ENCODE peak calls at places on chromosomes 16 and 17, in eight cellular contexts. L is A549; K is naive thymus-derived CD4-positive, alpha-beta T cell; F is effector memory CD4-positive, alpha-beta T cell; R is OCI-LY7; S is GM23248; M is Peyer's patch; H is AG10803. Z is an unnamed sample.

GRCh38 chr17:49576121-49576905 is 642 bp downstream of the NXPH3 start:
- DNase-seq in M (no peak), R (no peak), S (peak; percentile 78), F (no peak), H (peak; percentile 40), L (no peak), K (no peak), Z (peak; percentile 49)

GRCh38 chr16:83742076-83742475 is 65.7 kb upstream of the HSBP1 start:
- DNase-seq in K (no peak), F (no peak), M (no peak), S (no peak), R (no peak), L (no peak), H (no peak), Z (no peak)

GRCh38 chr17:77958716-77959215 is 263 bp downstream of the TNRC6C start:
- DNase-seq in S (no peak), R (peak; percentile 42), K (no peak), F (no peak), L (peak; percentile 33), M (no peak), H (peak; percentile 4), Z (no peak)

GRCh38 chr16:15798671-15799070 is 58.2 kb downstream of the MYH11 start:
- DNase-seq in R (no peak), L (no peak), S (no peak), F (no peak), M (no peak), H (no peak), K (no peak), Z (no peak)

GRCh38 chr16:85601730-85602401 is 11.3 kb upstream of the GSE1 start:
- DNase-seq in L (no peak), R (no peak), S (peak; percentile 54), F (no peak), K (no peak), M (no peak), H (no peak), Z (no peak)

GRCh38 chr16:5905935-5906334 is 808.3 kb upstream of the EEF2KMT start:
- DNase-seq in L (no peak), F (no peak), K (no peak), R (no peak), M (no peak), H (no peak), S (no peak), Z (no peak)

GRCh38 chr16:1543085-1543896 is 9.8 kb downstream of the TMEM204 start:
- DNase-seq in F (peak; percentile 17), R (peak; percentile 4), H (peak; percentile 61), S (peak; percentile 88), K (peak; percentile 59), M (peak; percentile 76), L (peak; percentile 51), Z (no peak)

GRCh38 chr17:64531955-64532371 is 25.2 kb downstream of the CEP95 start:
- DNase-seq in H (peak; percentile 92), R (no peak), M (no peak), K (no peak), L (no peak), S (peak; percentile 56), F (no peak), Z (no peak)

GRCh38 chr16:57045694-57046381 is 46.5 kb upstream of the CPNE2 start:
- DNase-seq in S (peak; percentile 75), M (peak; percentile 86), R (peak; percentile 92), L (peak; percentile 56), K (no peak), H (peak; percentile 62), F (no peak), Z (no peak)

GRCh38 chr17:2084129-2084765 is 29.3 kb downstream of the HIC1 start:
- DNase-seq in H (peak; percentile 81), M (no peak), S (peak; percentile 92), L (no peak), F (no peak), R (no peak), K (no peak), Z (no peak)

GRCh38 chr17:50856431-50856830 is 9.7 kb downstream of the TOB1 start:
- DNase-seq in S (no peak), R (no peak), F (no peak), K (no peak), H (no peak), L (no peak), M (no peak), Z (no peak)

GRCh38 chr17:30345527-30346075 is 11.7 kb upstream of the TMIGD1 start:
- DNase-seq in F (no peak), S (no peak), R (no peak), H (no peak), K (no peak), M (no peak), L (no peak), Z (no peak)

GRCh38 chr17:18093616-18094408 is 6.1 kb downstream of the DRG2 start:
- DNase-seq in M (no peak), K (peak; percentile 20), H (peak; percentile 63), S (peak; percentile 89), L (peak; percentile 63), R (peak; percentile 22), F (no peak), Z (no peak)

GRCh38 chr17:57944796-57945362 is 10.3 kb downstream of the CUEDC1 start:
- DNase-seq in M (no peak), S (no peak), L (no peak), F (no peak), H (peak; percentile 45), K (no peak), R (no peak), Z (no peak)

GRCh38 chr16:80347900-80348299 is 192.9 kb upstream of the DYNLRB2 start:
- DNase-seq in R (no peak), K (no peak), F (no peak), M (no peak), H (peak; percentile 23), S (no peak), L (no peak), Z (no peak)

GRCh38 chr16:28131210-28131609 is 67.7 kb upstream of the GSG1L start:
- DNase-seq in R (no peak), S (peak; percentile 36), M (no peak), F (no peak), L (no peak), K (no peak), H (peak; percentile 53), Z (no peak)

GRCh38 chr16:25493136-25493811 is 198.5 kb upstream of the HS3ST4 start:
- DNase-seq in H (no peak), M (no peak), R (no peak), S (no peak), F (no peak), K (no peak), L (no peak), Z (no peak)

GRCh38 chr17:3977387-3977786 is 13.2 kb upstream of the ATP2A3 start:
- DNase-seq in L (no peak), R (no peak), F (no peak), H (no peak), S (no peak), K (no peak), M (no peak), Z (no peak)

GRCh38 chr17:83196088-83196765 is 116.8 kb downstream of the METRNL start:
- DNase-seq in M (peak; percentile 12), H (peak; percentile 88), F (no peak), S (peak; percentile 90), R (no peak), L (no peak), K (no peak), Z (no peak)

GRCh38 chr16:379183-379960 is 2.4 kb downstream of the PGAP6 start:
- DNase-seq in S (no peak), R (no peak), H (no peak), F (no peak), L (no peak), M (no peak), K (no peak), Z (no peak)

GRCh38 chr16:378821-379182 is 3.0 kb downstream of the PGAP6 start:
- DNase-seq in H (no peak), R (no peak), F (no peak), L (no peak), S (no peak), K (no peak), M (no peak), Z (no peak)

GRCh38 chr16:380837-381787 is 666 bp downstream of the PGAP6 start:
- DNase-seq in H (no peak), M (no peak), R (no peak), S (peak; percentile 47), F (no peak), K (peak; percentile 39), L (no peak), Z (no peak)

GRCh38 chr16:381788-382717 is at the start of gene PGAP6:
- DNase-seq in K (peak; percentile 36), R (peak; percentile 83), L (no peak), M (peak; percentile 72), F (peak; percentile 58), S (peak; percentile 84), H (peak; percentile 53), Z (no peak)

DNA sequence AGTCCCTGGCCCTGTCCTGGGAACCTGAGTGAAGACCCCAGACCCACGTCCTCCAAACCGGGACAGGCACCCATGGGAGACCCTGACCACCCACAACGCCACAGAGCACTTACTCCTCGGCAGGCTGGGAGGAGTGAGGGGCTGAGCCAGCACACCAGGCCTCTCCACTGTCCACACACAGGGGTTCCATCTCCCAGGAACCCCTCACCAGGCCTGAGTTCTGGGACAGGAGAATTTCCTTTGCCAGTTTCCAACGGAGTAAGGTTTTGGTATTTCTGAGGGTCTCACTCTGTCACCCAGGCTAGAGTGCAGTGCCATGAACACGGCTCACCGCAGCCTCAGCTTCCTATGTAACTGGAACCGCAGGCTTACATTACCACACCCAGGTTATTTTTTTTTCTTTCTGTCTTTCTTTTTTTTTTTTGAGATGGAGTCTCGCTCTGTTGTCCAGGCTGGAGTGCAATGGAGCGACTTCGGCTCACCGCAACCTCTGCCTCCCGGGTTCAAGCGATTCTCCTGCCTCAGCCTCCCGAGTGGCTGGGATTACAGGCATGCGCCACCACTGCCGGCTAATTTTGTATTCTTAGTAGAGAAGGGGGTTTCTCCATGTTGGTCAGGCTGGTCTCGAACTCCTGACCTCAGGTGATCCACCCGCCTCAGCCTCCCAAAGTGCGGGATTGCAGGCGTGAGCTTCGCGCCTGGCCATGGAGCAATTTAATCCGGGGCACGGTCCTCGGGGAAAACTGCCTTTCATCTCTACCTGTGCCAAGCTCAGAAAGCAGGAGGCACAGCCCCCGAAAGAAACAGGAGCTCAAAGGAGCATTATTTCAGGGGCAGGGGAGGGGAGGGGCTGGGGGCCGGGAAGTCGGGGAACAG is 1.6 kb downstream of the PGAP6 start:
- DNase-seq in R (no peak), L (no peak), M (no peak), K (no peak), H (no peak), F (no peak), S (no peak), Z (no peak)
- H3K4me3 ChIP-seq in R (peak overlapping the region; percentile 74), L (peak overlapping the region; percentile 98), M (peak overlapping the region; percentile 81), K (peak overlapping the region; percentile 61), H (peak overlapping the region; percentile 72), F (peak overlapping the region; percentile 78), S (peak overlapping the region; percentile 76), Z (peak overlapping the region; percentile 76)

GRCh38 chr16:58264007-58264406 is 30.8 kb downstream of the PRSS54 start:
- DNase-seq in K (no peak), R (no peak), F (no peak), L (no peak), S (no peak), H (no peak), M (no peak), Z (no peak)
- H3K4me3 ChIP-seq in K (no peak overlapping the region), R (no peak overlapping the region), F (no peak overlapping the region), L (no peak overlapping the region), S (no peak overlapping the region), H (no peak overlapping the region), M (no peak overlapping the region), Z (no peak overlapping the region)

GRCh38 chr16:75081179-75081859 is 35.3 kb downstream of the LDHD start:
- DNase-seq in S (no peak), R (peak; percentile 71), K (no peak), L (no peak), F (no peak), H (no peak), M (no peak), Z (no peak)
- H3K4me3 ChIP-seq in S (no peak overlapping the region), R (no peak overlapping the region), K (no peak overlapping the region), L (no peak overlapping the region), F (no peak overlapping the region), H (no peak overlapping the region), M (no peak overlapping the region), Z (no peak overlapping the region)

GRCh38 chr16:88685156-88686061 is 898 bp downstream of the SNAI3 start:
- DNase-seq in F (peak; percentile 39), M (peak; percentile 71), K (peak; percentile 47), H (peak; percentile 51), S (peak; percentile 86), R (peak; percentile 65), L (peak; percentile 84), Z (no peak)
- H3K4me3 ChIP-seq in F (peak overlapping the region; percentile 88), M (peak overlapping the region; percentile 61), K (peak overlapping the region; percentile 85), H (no peak overlapping the region), S (peak overlapping the region; percentile 59), R (peak overlapping the region; percentile 77), L (peak overlapping the region; percentile 75), Z (peak overlapping the region; percentile 41)